ENCODE peak calls at places on chromosome 22, in five cellular contexts. Q, A, E, S and O are unnamed samples.

GRCh38 chr22:38554281-38554680 is 15.7 kb downstream of the DMC1 start:
- DNase-seq in Q (no peak), A (no peak), E (peak), S (no peak), O (no peak)

GRCh38 chr22:39686776-39687525 is 116.4 kb downstream of the CACNA1I start:
- DNase-seq in Q (no peak), A (no peak), E (no peak), S (no peak), O (no peak)

GRCh38 chr22:19886605-19887250 is 32.1 kb upstream of the GNB1L start:
- DNase-seq in Q (no peak), A (no peak), E (peak), S (no peak), O (no peak)

GRCh38 chr22:41913842-41914534 is 886 bp downstream of the SHISA8 start:
- DNase-seq in Q (no peak), A (peak), E (no peak), S (no peak), O (no peak)

GRCh38 chr22:45014658-45015057 is 4.9 kb upstream of the PHF21B start:
- DNase-seq in Q (peak), A (peak), E (no peak), S (no peak), O (no peak)

GRCh38 chr22:35444685-35445399 is 44.9 kb downstream of the MCM5 start:
- DNase-seq in Q (no peak), A (no peak), E (no peak), S (no peak), O (no peak)

GRCh38 chr22:34833982-34834510 is 231.9 kb upstream of the ISX start:
- DNase-seq in Q (peak), A (no peak), E (no peak), S (no peak), O (no peak)

GRCh38 chr22:49292909-49293308 is 534.8 kb downstream of the BRD1 start:
- DNase-seq in Q (no peak), A (peak), E (no peak), S (no peak), O (peak)

GRCh38 chr22:45682069-45682468 is 10.4 kb downstream of the ATXN10 start:
- DNase-seq in Q (no peak), A (no peak), E (no peak), S (no peak), O (no peak)

GRCh38 chr22:49232319-49233067 is 595.2 kb downstream of the BRD1 start:
- DNase-seq in Q (no peak), A (peak), E (no peak), S (peak), O (no peak)

GRCh38 chr22:23219317-23219716 is 39.0 kb downstream of the BCR start:
- DNase-seq in Q (no peak), A (no peak), E (no peak), S (no peak), O (no peak)

GRCh38 chr22:41762980-41763779 is 37.3 kb upstream of the CCDC134 start:
- DNase-seq in Q (peak), A (peak), E (no peak), S (peak), O (peak)

GRCh38 chr22:44941176-44941575 is 68.6 kb downstream of the PHF21B start:
- DNase-seq in Q (peak), A (peak), E (no peak), S (no peak), O (no peak)

GRCh38 chr22:39690901-39691620 is 120.5 kb downstream of the CACNA1I start:
- DNase-seq in Q (peak), A (peak), E (no peak), S (peak), O (no peak)

GRCh38 chr22:48954781-48955311 is 872.8 kb downstream of the BRD1 start:
- DNase-seq in Q (no peak), A (peak), E (no peak), S (no peak), O (no peak)

GRCh38 chr22:45091254-45091854 is 72.4 kb upstream of the NUP50 start:
- DNase-seq in Q (no peak), A (no peak), E (no peak), S (no peak), O (no peak)

GRCh38 chr22:49663311-49663711 is 164.4 kb downstream of the BRD1 start:
- DNase-seq in Q (no peak), A (no peak), E (no peak), S (no peak), O (no peak)

GRCh38 chr22:20816559-20816958 is 42.1 kb downstream of the PI4KA start:
- DNase-seq in Q (no peak), A (no peak), E (no peak), S (no peak), O (no peak)

GRCh38 chr22:35634981-35635540 is 13.2 kb upstream of the APOL6 start:
- DNase-seq in Q (no peak), A (no peak), E (peak), S (no peak), O (no peak)

GRCh38 chr22:50694099-50694498 is 21.5 kb downstream of the SHANK3 start:
- DNase-seq in Q (no peak), A (no peak), E (peak), S (no peak), O (no peak)

GRCh38 chr22:20744456-20744855 is 29.5 kb upstream of the SERPIND1 start:
- DNase-seq in Q (no peak), A (no peak), E (no peak), S (no peak), O (no peak)

GRCh38 chr22:27385261-27385998 is 416.1 kb downstream of the MN1 start:
- DNase-seq in Q (no peak), A (peak), E (no peak), S (no peak), O (no peak)

GRCh38 chr22:27382947-27383346 is 418.6 kb downstream of the MN1 start:
- DNase-seq in Q (no peak), A (peak), E (no peak), S (no peak), O (peak)

GRCh38 chr22:27386186-27386585 is 415.4 kb downstream of the MN1 start:
- DNase-seq in Q (peak), A (peak), E (no peak), S (no peak), O (no peak)

GRCh38 chr22:27381960-27382742 is 419.4 kb downstream of the MN1 start:
- DNase-seq in Q (peak), A (peak), E (no peak), S (no peak), O (no peak)

GRCh38 chr22:27383896-27384295 is 417.7 kb downstream of the MN1 start:
- DNase-seq in Q (no peak), A (no peak), E (no peak), S (no peak), O (no peak)
- H2BK5ac ChIP-seq in Q (no peak), A (no peak), E (no peak), S (no peak), O (no peak)

DNA sequence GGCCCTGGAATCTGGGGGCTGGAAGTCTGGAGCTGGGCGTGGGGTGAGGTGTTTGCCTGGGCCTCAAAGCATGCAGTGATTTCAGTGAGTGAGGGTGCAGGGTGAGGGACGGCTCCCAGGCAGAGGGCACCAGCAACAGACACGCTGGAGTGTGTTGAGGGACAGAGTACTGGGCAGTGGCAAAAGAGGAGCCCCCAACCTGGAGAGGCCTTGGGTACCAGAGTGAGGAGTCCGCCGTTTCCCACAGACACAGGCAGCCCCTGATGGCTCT is 12.0 kb upstream of the TBC1D22A start:
- DNase-seq in Q (no peak), A (no peak), E (no peak), S (no peak), O (no peak)
- H2BK5ac ChIP-seq in Q (no peak), A (no peak), E (no peak), S (no peak), O (no peak)

GRCh38 chr22:40743740-40744139 is 64.5 kb downstream of the MCHR1 start:
- DNase-seq in Q (no peak), A (no peak), E (no peak), S (no peak), O (no peak)
- H2BK5ac ChIP-seq in Q (no peak), A (no peak), E (no peak), S (no peak), O (no peak)

GRCh38 chr22:24555496-24556253 is at the start of gene SNRPD3:
- DNase-seq in Q (peak), A (peak), E (peak), S (peak), O (peak)
- H2BK5ac ChIP-seq in Q (peak), A (no peak), E (peak), S (peak), O (peak)

GRCh38 chr22:30667486-30668305 is at the start of gene DUSP18:
- DNase-seq in Q (peak), A (peak), E (peak), S (peak), O (peak)
- H2BK5ac ChIP-seq in Q (no peak), A (no peak), E (no peak), S (no peak), O (peak)

GRCh38 chr22:28658448-28658847 is 21.2 kb downstream of the TTC28 start:
- DNase-seq in Q (no peak), A (no peak), E (no peak), S (no peak), O (no peak)
- H2BK5ac ChIP-seq in Q (no peak), A (no peak), E (no peak), S (no peak), O (no peak)